ENCODE peak calls at places on chromosomes 2 and 18, in four cellular contexts. One of them, this sample, is unnamed.

GRCh38 chr2:177984739-177985138 is 87.8 kb downstream of the PDE11A start:
- DNase-seq in GM12878: no peak
- DNase-seq in HepG2: no peak
- DNase-seq in K562: no peak
- DNase-seq in this sample: no peak

GRCh38 chr2:8320305-8320704 is 361.6 kb upstream of the ID2 start:
- DNase-seq in GM12878: no peak
- DNase-seq in HepG2: no peak
- DNase-seq in K562: no peak
- DNase-seq in this sample: no peak

GRCh38 chr2:64062840-64063239 is 43.6 kb upstream of the VPS54 start:
- DNase-seq in GM12878: peak
- DNase-seq in HepG2: no peak
- DNase-seq in K562: no peak
- DNase-seq in this sample: no peak

GRCh38 chr2:110662560-110662959 is 15.3 kb downstream of the BUB1 start:
- DNase-seq in GM12878: no peak
- DNase-seq in HepG2: no peak
- DNase-seq in K562: no peak
- DNase-seq in this sample: no peak

GRCh38 chr18:54995421-54995820 is 36.2 kb upstream of the CCDC68 start:
- DNase-seq in GM12878: no peak
- DNase-seq in HepG2: no peak
- DNase-seq in K562: no peak
- DNase-seq in this sample: no peak

GRCh38 chr2:218209078-218209477 is 7.9 kb upstream of the ARPC2 start:
- DNase-seq in GM12878: no peak
- DNase-seq in HepG2: no peak
- DNase-seq in K562: no peak
- DNase-seq in this sample: no peak

GRCh38 chr2:146598791-146599190 is 1246.0 kb upstream of the ACVR2A start:
- DNase-seq in GM12878: no peak
- DNase-seq in HepG2: no peak
- DNase-seq in K562: no peak
- DNase-seq in this sample: no peak

GRCh38 chr18:38284992-38285391 is 719.4 kb upstream of the CELF4 start:
- DNase-seq in GM12878: no peak
- DNase-seq in HepG2: no peak
- DNase-seq in K562: no peak
- DNase-seq in this sample: no peak

GRCh38 chr2:199455533-199456382 is 2.0 kb downstream of the SATB2 start:
- DNase-seq in GM12878: no peak
- DNase-seq in HepG2: peak
- DNase-seq in K562: peak
- DNase-seq in this sample: peak

GRCh38 chr2:69616755-69617154 is 26.8 kb downstream of the AAK1 start:
- DNase-seq in GM12878: no peak
- DNase-seq in HepG2: no peak
- DNase-seq in K562: no peak
- DNase-seq in this sample: peak

GRCh38 chr2:18690342-18690741 is 101.0 kb upstream of the NT5C1B start:
- DNase-seq in GM12878: no peak
- DNase-seq in HepG2: no peak
- DNase-seq in K562: no peak
- DNase-seq in this sample: peak

GRCh38 chr2:212618636-212619035 is 80.0 kb upstream of the ERBB4 start:
- DNase-seq in GM12878: no peak
- DNase-seq in HepG2: no peak
- DNase-seq in K562: no peak
- DNase-seq in this sample: no peak

GRCh38 chr2:187442378-187442777 is 5.7 kb downstream of the CALCRL start:
- DNase-seq in GM12878: no peak
- DNase-seq in HepG2: no peak
- DNase-seq in K562: no peak
- DNase-seq in this sample: no peak

GRCh38 chr2:214545881-214546280 is 135.0 kb downstream of the VWC2L start:
- DNase-seq in GM12878: no peak
- DNase-seq in HepG2: no peak
- DNase-seq in K562: no peak
- DNase-seq in this sample: no peak

GRCh38 chr18:39675358-39675757 is 2109.8 kb upstream of the CELF4 start:
- DNase-seq in GM12878: no peak
- DNase-seq in HepG2: peak
- DNase-seq in K562: no peak
- DNase-seq in this sample: no peak

GRCh38 chr2:199160677-199161465 is 296.9 kb downstream of the SATB2 start:
- DNase-seq in GM12878: no peak
- DNase-seq in HepG2: peak
- DNase-seq in K562: no peak
- DNase-seq in this sample: no peak

GRCh38 chr2:1618974-1619373 is 125.3 kb downstream of the PXDN start:
- DNase-seq in GM12878: no peak
- DNase-seq in HepG2: no peak
- DNase-seq in K562: no peak
- DNase-seq in this sample: no peak

GRCh38 chr2:43293744-43294695 is 67.6 kb upstream of the ZFP36L2 start:
- DNase-seq in GM12878: peak
- DNase-seq in HepG2: peak
- DNase-seq in K562: peak
- DNase-seq in this sample: peak

GRCh38 chr18:61580061-61580460 is 246.8 kb downstream of the CDH20 start:
- DNase-seq in GM12878: no peak
- DNase-seq in HepG2: no peak
- DNase-seq in K562: no peak
- DNase-seq in this sample: no peak

GRCh38 chr2:56118474-56118873 is 65.3 kb upstream of the CCDC85A start:
- DNase-seq in GM12878: no peak
- DNase-seq in HepG2: no peak
- DNase-seq in K562: peak
- DNase-seq in this sample: no peak

GRCh38 chr2:105600949-105601708 is 143.6 kb upstream of the NCK2 start:
- DNase-seq in GM12878: no peak
- DNase-seq in HepG2: no peak
- DNase-seq in K562: peak
- DNase-seq in this sample: no peak

DNA sequence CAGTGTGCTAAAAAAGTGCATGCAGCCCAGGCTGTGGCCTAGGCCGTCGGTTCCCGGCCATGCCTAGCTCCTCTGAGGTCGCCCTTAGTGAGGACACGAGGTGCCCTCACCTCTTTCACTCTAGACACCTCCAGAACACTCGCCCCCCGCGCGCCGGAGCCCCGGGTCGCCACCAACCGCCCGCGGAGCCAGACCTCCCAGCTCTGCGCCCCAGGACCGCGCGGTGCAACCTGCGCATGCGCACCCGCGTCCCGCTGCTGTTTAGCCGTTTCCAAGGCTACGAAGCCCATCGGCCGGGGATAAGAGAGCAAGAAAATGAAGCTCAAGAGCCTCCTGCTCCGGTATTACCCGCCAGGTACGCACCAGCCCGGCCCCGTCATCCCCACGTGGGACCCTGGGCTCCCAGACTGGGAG is at the start of gene DAW1:
- DNase-seq in GM12878: no peak
- DNase-seq in HepG2: peak
- DNase-seq in K562: peak
- DNase-seq in this sample: no peak
- TF ChIP-seq ATF3 in GM12878: no peak
- TF ChIP-seq ATF3 in HepG2: no peak
- TF ChIP-seq ATF3 in K562: no peak
- TF ChIP-seq ATF3 in this sample: no peak

GRCh38 chr2:130870779-130871178 is 34.1 kb downstream of the ARHGEF4 start:
- DNase-seq in GM12878: no peak
- DNase-seq in HepG2: no peak
- DNase-seq in K562: no peak
- DNase-seq in this sample: no peak

GRCh38 chr2:130865401-130865800 is 28.7 kb downstream of the ARHGEF4 start:
- DNase-seq in GM12878: no peak
- DNase-seq in HepG2: no peak
- DNase-seq in K562: no peak
- DNase-seq in this sample: no peak

GRCh38 chr2:130870161-130870485 is 33.4 kb downstream of the ARHGEF4 start:
- DNase-seq in GM12878: no peak
- DNase-seq in HepG2: no peak
- DNase-seq in K562: no peak
- DNase-seq in this sample: no peak

GRCh38 chr2:130869441-130870160 is 32.9 kb downstream of the ARHGEF4 start:
- DNase-seq in GM12878: no peak
- DNase-seq in HepG2: no peak
- DNase-seq in K562: no peak
- DNase-seq in this sample: no peak

DNA sequence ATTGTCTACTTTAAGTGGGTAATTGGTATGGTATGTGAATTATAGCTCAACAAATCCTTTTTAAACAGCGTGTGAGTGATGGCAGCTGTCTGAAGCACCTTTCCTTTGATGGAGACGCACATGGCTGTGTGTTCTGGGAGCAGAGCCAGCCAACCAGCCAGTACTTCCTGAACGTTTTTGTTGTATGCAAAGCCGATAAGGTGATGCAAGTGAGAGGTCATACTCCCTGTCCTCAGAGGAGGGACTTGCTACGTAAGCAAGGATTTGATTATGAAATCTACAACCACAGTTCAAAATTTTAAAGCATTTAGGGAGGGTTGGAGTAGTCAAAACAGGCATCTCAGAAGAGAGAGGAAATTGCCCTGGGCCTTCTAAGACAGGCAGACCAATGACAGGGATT is 28.1 kb downstream of the ARHGEF4 start:
- DNase-seq in GM12878: no peak
- DNase-seq in HepG2: no peak
- DNase-seq in K562: peak
- DNase-seq in this sample: peak
- TF ChIP-seq JUND in GM12878: no peak
- TF ChIP-seq JUND in HepG2: no peak
- TF ChIP-seq JUND in K562: peak
- TF ChIP-seq JUND in this sample: no peak

DNA sequence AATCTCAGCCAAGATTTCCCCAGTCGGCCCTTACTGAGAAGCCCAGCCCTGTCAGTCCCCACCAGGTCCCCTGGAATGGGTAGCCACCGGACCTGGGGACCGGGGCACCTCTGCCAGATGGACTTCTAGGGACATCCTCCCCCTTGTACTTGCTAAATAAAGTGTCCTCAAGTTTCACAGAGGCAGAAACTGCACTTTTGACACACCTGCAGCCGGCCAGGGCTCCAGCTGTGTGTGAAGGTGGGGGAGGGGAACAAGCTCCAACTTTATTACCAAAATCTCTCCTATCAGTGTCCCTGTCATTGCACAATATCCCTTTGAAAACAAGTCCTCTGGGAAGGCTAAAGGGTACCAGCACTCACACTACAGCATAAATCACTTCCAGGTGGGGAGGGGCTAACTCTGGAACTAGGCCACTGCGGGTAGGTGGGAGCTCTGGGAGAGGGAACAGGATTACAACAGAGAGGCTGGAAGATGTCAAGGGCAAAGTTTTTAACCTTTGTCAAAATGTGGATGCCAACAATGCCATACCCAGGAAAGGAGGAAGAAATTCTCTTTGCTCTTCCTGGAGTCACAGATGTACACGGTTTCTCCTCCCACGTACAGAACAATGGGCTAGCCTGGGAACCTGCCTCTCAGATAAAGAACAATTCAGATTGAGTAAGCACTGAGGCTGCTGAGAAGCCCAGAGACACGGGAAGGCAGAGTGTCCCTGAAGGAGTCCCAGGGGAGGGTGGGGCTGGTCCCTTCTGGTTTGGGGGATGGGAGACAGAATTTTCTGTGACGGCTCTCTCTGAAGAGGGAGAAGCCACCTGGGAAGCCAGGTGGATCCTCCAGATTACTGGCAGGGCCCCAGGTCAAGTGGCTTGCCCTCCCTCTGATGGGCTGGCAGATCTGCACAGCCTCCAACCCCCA is 11.0 kb downstream of the SDC1 start:
- DNase-seq in GM12878: peak
- DNase-seq in HepG2: peak
- DNase-seq in K562: no peak
- DNase-seq in this sample: no peak
- TF ChIP-seq ATF3 in GM12878: no peak
- TF ChIP-seq ATF3 in HepG2: no peak
- TF ChIP-seq ATF3 in K562: no peak
- TF ChIP-seq ATF3 in this sample: no peak

DNA sequence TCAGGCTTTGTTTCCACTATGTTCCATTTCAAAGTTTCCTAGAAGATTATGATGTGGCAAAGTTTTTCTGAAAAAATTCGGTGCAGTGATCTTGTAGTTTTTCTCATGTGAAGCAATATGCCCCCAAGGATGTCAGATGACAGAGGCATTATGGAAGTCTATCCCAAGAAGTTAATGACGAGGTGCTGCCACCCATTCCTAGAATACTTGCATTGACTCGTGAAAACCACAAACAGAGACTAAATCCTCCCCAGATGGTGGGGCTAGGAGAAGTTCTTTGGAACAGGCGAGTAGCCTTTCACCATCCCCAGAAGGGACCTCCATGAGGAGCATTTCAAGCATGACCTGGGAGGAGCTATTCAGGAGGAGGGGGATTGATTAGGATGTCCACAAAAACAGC is 40.2 kb upstream of the COPS8 start:
- DNase-seq in GM12878: no peak
- DNase-seq in HepG2: no peak
- DNase-seq in K562: no peak
- DNase-seq in this sample: no peak
- TF ChIP-seq JUND in GM12878: no peak
- TF ChIP-seq JUND in HepG2: no peak
- TF ChIP-seq JUND in K562: no peak
- TF ChIP-seq JUND in this sample: no peak

DNA sequence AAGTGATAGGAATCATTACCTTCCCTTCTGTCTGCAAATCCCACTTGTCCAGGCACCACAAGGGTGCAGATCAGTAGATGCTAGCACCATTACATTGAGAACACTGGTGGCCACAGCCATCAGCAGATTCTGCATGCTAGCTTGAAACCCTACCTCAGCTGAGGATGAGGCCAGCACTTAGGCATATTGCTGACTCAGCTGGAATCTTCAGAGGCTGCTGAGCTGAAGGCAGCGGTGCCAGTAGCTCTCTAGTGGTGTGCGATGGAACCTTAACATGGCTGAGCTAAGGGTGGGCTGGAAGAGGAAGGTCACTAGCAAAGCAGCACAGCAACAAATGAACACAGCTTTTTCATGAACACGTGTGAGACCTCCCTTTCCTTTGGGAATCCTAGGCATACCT is 19.0 kb upstream of the CPO start:
- DNase-seq in GM12878: no peak
- DNase-seq in HepG2: no peak
- DNase-seq in K562: no peak
- DNase-seq in this sample: no peak
- TF ChIP-seq ATF3 in GM12878: no peak
- TF ChIP-seq ATF3 in HepG2: no peak
- TF ChIP-seq ATF3 in K562: no peak
- TF ChIP-seq ATF3 in this sample: no peak

GRCh38 chr18:8300749-8301148 is 308.5 kb upstream of the RAB12 start:
- DNase-seq in GM12878: no peak
- DNase-seq in HepG2: no peak
- DNase-seq in K562: no peak
- DNase-seq in this sample: no peak
- TF ChIP-seq JUND in GM12878: no peak
- TF ChIP-seq JUND in HepG2: no peak
- TF ChIP-seq JUND in K562: no peak
- TF ChIP-seq JUND in this sample: no peak

This sample was measured in HCT116.